ENCODE peak calls at places on chromosomes 4 and X, in seven cellular contexts. M is RWPE1; E is stimulated activated effector memory CD8-positive, alpha-beta T cell treated with anti-CD3 and anti-CD28 coated beads, Interleukin-12 subunit alpha, Interleukin-12 subunit beta, amount 100 ng/mL, for 72 hours; G is HCEC 1CT; U is posterior cingulate gyrus; L is DMS 273 treated with DMSO at 0.1 percent for 48 hours; P is SW 1271. C is an unnamed sample.
A peak's percentile ranks its signal among the peaks of the same experiment; 100 is the strongest.

GRCh38 chr4:127400736-127401346 is 231.9 kb upstream of the INTU start:
- DNase-seq in E (no peak), G (peak; percentile 45), U (no peak), M (peak; percentile 49), P (peak; percentile 36), L (peak; percentile 1), C (peak; percentile 48)

GRCh38 chr4:40842318-40842717 is 92.6 kb downstream of the NSUN7 start:
- DNase-seq in G (no peak), M (no peak), P (no peak), L (no peak), E (no peak), U (no peak), C (no peak)

GRCh38 chr4:109589119-109589518 is 29.1 kb downstream of the MCUB start:
- DNase-seq in E (no peak), L (no peak), G (no peak), P (no peak), M (peak; percentile 26), U (no peak), C (no peak)

GRCh38 chr4:7151668-7152227 is 40.6 kb upstream of the SORCS2 start:
- DNase-seq in U (no peak), G (no peak), P (no peak), E (no peak), M (peak; percentile 20), L (no peak), C (no peak)

GRCh38 chrX:14913241-14913640 is 40.0 kb downstream of the MOSPD2 start:
- DNase-seq in M (no peak), G (no peak), P (no peak), L (no peak), U (no peak), E (no peak), C (no peak)

GRCh38 chrX:19794690-19795089 is 92.7 kb downstream of the SH3KBP1 start:
- DNase-seq in P (no peak), E (no peak), L (no peak), M (no peak), G (no peak), U (no peak), C (peak; percentile 17)

GRCh38 chrX:18873189-18873791 is 110.6 kb downstream of the PHKA2 start:
- DNase-seq in M (peak; percentile 56), U (peak; percentile 34), E (peak; percentile 48), L (no peak), G (peak; percentile 76), P (peak; percentile 0), C (no peak)

GRCh38 chrX:15501506-15501905 is 899 bp downstream of the BMX start:
- DNase-seq in M (no peak), G (no peak), E (no peak), P (no peak), L (no peak), U (no peak), C (no peak)

GRCh38 chrX:138917781-138918180 is 206.3 kb upstream of the FGF13 start:
- DNase-seq in M (peak; percentile 20), U (no peak), P (no peak), L (no peak), G (peak; percentile 82), E (no peak), C (no peak)

GRCh38 chrX:19627081-19627480 is 111.8 kb upstream of the MAP3K15 start:
- DNase-seq in G (no peak), L (no peak), P (no peak), M (no peak), U (peak; percentile 56), E (no peak), C (no peak)

GRCh38 chrX:119190736-119191282 is 45.3 kb upstream of the PGRMC1 start:
- DNase-seq in E (no peak), U (no peak), P (no peak), M (no peak), L (no peak), G (peak; percentile 3), C (no peak)

GRCh38 chr4:87363552-87363951 is 27.4 kb downstream of the HSD17B11 start:
- DNase-seq in E (no peak), U (no peak), P (no peak), G (no peak), M (no peak), L (no peak), C (no peak)

GRCh38 chr4:139823746-139824145 is 158.1 kb downstream of the MGST2 start:
- DNase-seq in U (no peak), M (no peak), G (no peak), P (no peak), E (no peak), L (no peak), C (no peak)

GRCh38 chrX:108032944-108033343 is 11.9 kb upstream of the VSIG1 start:
- DNase-seq in P (no peak), M (no peak), G (no peak), L (no peak), U (no peak), E (no peak), C (no peak)

GRCh38 chr4:4880492-4880891 is 21.0 kb downstream of the MSX1 start:
- DNase-seq in G (no peak), U (no peak), P (peak; percentile 4), M (no peak), L (no peak), E (no peak), C (no peak)

GRCh38 chr4:143025111-143025704 is 159.5 kb upstream of the USP38 start:
- DNase-seq in G (peak; percentile 24), U (no peak), E (no peak), M (no peak), P (no peak), L (no peak), C (no peak)

GRCh38 chr4:29081230-29081955 is 1638.8 kb upstream of the PCDH7 start:
- DNase-seq in U (no peak), G (no peak), P (peak; percentile 15), L (no peak), M (no peak), E (no peak), C (no peak)

GRCh38 chr4:78612398-78613005 is 60.9 kb downstream of the ANXA3 start:
- DNase-seq in U (no peak), G (peak; percentile 45), L (no peak), P (peak; percentile 10), M (peak; percentile 58), E (no peak), C (peak; percentile 20)

GRCh38 chr4:53613428-53613827 is 22.1 kb upstream of the LNX1 start:
- DNase-seq in M (no peak), U (no peak), G (no peak), E (no peak), L (no peak), P (no peak), C (no peak)

GRCh38 chr4:147707892-147708672 is 23.8 kb upstream of the ARHGAP10 start:
- DNase-seq in L (no peak), U (peak; percentile 28), G (peak; percentile 33), P (peak; percentile 36), M (peak; percentile 36), E (peak; percentile 59), C (no peak)

GRCh38 chr4:122584517-122584916 is 36.3 kb downstream of the IL21 start:
- DNase-seq in G (peak; percentile 62), E (no peak), L (no peak), M (peak; percentile 49), P (no peak), U (no peak), C (peak; percentile 26)

GRCh38 chr4:114688063-114688462 is 89.5 kb downstream of the UGT8 start:
- DNase-seq in U (no peak), E (no peak), G (no peak), M (no peak), L (no peak), P (no peak), C (no peak)

GRCh38 chr4:146643812-146644401 is 5.2 kb downstream of the POU4F2 start:
- DNase-seq in P (no peak), U (no peak), E (no peak), L (no peak), M (peak; percentile 34), G (no peak), C (no peak)

GRCh38 chr4:46894841-46895240 is 14.2 kb downstream of the COX7B2 start:
- DNase-seq in E (no peak), P (no peak), M (no peak), G (no peak), L (no peak), U (no peak), C (no peak)

GRCh38 chr4:8123865-8124264 is 34.7 kb downstream of the ABLIM2 start:
- DNase-seq in G (no peak), P (no peak), M (no peak), L (no peak), U (no peak), E (no peak), C (no peak)

GRCh38 chr4:123974419-123975105 is 578.0 kb downstream of the SPRY1 start:
- DNase-seq in L (peak; percentile 1), U (no peak), P (no peak), G (no peak), E (no peak), M (no peak), C (no peak)

GRCh38 chr4:87108142-87108546 is 112.3 kb downstream of the KLHL8 start:
- DNase-seq in M (peak; percentile 67), E (no peak), L (no peak), P (peak; percentile 73), G (peak; percentile 59), U (no peak), C (no peak)

GRCh38 chr4:13478707-13479106 is 5.4 kb downstream of the RAB28 start:
- DNase-seq in E (no peak), P (no peak), U (no peak), L (no peak), G (no peak), M (no peak), C (no peak)

GRCh38 chr4:15420642-15421041 is 7.2 kb upstream of the C1QTNF7 start:
- DNase-seq in G (peak; percentile 70), U (no peak), L (no peak), E (no peak), P (no peak), M (no peak), C (no peak)

GRCh38 chr4:130479020-130479419 is 1383.1 kb downstream of the C4orf33 start:
- DNase-seq in E (no peak), P (no peak), U (no peak), G (peak; percentile 55), M (peak; percentile 20), L (no peak), C (no peak)

GRCh38 chrX:139290310-139290709 is 240.2 kb upstream of the F9 start:
- DNase-seq in P (no peak), M (no peak), G (peak; percentile 13), E (no peak), U (no peak), L (no peak), C (no peak)

C was measured in pulmonary artery endothelial cell.